ENCODE peak calls at places on chromosomes 16 and 17, in five cellular contexts. I is activated CD8-positive, alpha-beta T cell treated with anti-CD3 and anti-CD28 coated beads for 36 hours; C is vagina; F is cardiac muscle cell; N is heart right ventricle. S is an unnamed sample.

GRCh38 chr17:28380572-28380907 is 9.0 kb downstream of the SARM1 start:
- DNase-seq in N (no peak), I (no peak), F (no peak), C (no peak), S (no peak)

GRCh38 chr17:76714822-76715461 is 4.2 kb upstream of the MXRA7 start:
- DNase-seq in C (no peak), I (peak; percentile 90), N (peak; percentile 79), F (peak; percentile 70), S (no peak)

GRCh38 chr17:16975744-16976625 is 4.1 kb upstream of the TNFRSF13B start:
- DNase-seq in C (no peak), N (no peak), I (no peak), F (no peak), S (no peak)

GRCh38 chr17:46763416-46763815 is 55.1 kb downstream of the WNT3 start:
- DNase-seq in C (no peak), N (no peak), F (no peak), I (no peak), S (no peak)

GRCh38 chr17:1109606-1110523 is 69.9 kb downstream of the ABR start:
- DNase-seq in I (peak; percentile 67), N (no peak), C (no peak), F (no peak), S (no peak)

GRCh38 chr16:83681421-83681820 is 126.4 kb upstream of the HSBP1 start:
- DNase-seq in I (no peak), N (no peak), F (no peak), C (no peak), S (no peak)

GRCh38 chr17:12522743-12523181 is 142.9 kb upstream of the MYOCD start:
- DNase-seq in N (peak; percentile 11), C (no peak), I (no peak), F (peak; percentile 18), S (peak; percentile 11)

GRCh38 chr17:29595107-29595942 is 2.4 kb downstream of the ANKRD13B start:
- DNase-seq in N (no peak), I (no peak), F (no peak), C (no peak), S (no peak)

GRCh38 chr17:17191961-17192381 is 14.2 kb downstream of the PLD6 start:
- DNase-seq in C (no peak), N (no peak), I (no peak), F (no peak), S (no peak)

GRCh38 chr17:32286518-32286900 is 20.9 kb downstream of the RHBDL3 start:
- DNase-seq in C (no peak), F (no peak), I (peak; percentile 12), N (no peak), S (no peak)

GRCh38 chr17:37148171-37148570 is 199.4 kb downstream of the AATF start:
- DNase-seq in N (peak; percentile 11), I (no peak), C (no peak), F (peak; percentile 51), S (peak; percentile 4)

GRCh38 chr16:30623558-30624283 is 13.5 kb upstream of the ZNF689 start:
- DNase-seq in F (no peak), C (no peak), I (no peak), N (no peak), S (peak; percentile 43)

GRCh38 chr17:58328195-58329034 is at the start of gene TSPOAP1:
- DNase-seq in C (no peak), F (no peak), I (peak; percentile 94), N (no peak), S (no peak)

GRCh38 chr17:70604854-70605253 is 435.5 kb downstream of the KCNJ2 start:
- DNase-seq in I (no peak), C (no peak), N (no peak), F (no peak), S (no peak)

DNA sequence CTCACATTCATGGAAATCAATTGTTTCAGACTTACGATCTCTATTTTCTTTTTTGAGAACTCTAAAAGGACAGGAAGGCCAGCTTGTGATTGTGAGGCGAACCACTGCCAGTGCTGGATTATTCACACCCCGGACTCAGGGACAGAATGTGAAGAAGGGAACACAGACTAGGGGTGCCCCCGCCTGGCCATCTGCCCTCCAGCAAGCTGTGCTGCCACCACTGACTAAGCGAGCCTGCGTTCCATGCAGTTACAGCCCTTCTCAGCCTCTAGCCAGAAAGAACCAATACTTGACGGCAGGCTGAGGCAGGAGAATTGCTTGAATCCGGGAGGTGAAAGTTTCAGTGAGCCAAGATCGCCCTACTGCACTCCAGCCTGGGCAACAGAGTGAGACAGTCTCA is 2.8 kb downstream of the HAGH start:
- DNase-seq in F (peak; percentile 70), C (no peak), N (no peak), I (peak; percentile 49), S (peak; percentile 35)
- TF ChIP-seq CTCF in F (peak; percentile 35), C (no peak), N (peak; percentile 8), I (no peak), S (no peak)

GRCh38 chr17:53313746-53314145 is 509.0 kb upstream of the KIF2B start:
- DNase-seq in C (no peak), N (no peak), F (peak; percentile 1), I (no peak), S (no peak)
- TF ChIP-seq CTCF in C (no peak), N (no peak), F (no peak), I (no peak), S (no peak)

GRCh38 chr17:41762391-41762790 is 24.1 kb downstream of the JUP start:
- DNase-seq in I (no peak), N (no peak), C (no peak), F (no peak), S (no peak)
- TF ChIP-seq CTCF in I (no peak), N (no peak), C (no peak), F (no peak), S (no peak)

GRCh38 chr16:20957153-20957552 is 56.6 kb downstream of the LYRM1 start:
- DNase-seq in I (no peak), F (no peak), C (no peak), N (no peak), S (no peak)
- TF ChIP-seq CTCF in I (no peak), F (no peak), C (no peak), N (no peak), S (no peak)

DNA sequence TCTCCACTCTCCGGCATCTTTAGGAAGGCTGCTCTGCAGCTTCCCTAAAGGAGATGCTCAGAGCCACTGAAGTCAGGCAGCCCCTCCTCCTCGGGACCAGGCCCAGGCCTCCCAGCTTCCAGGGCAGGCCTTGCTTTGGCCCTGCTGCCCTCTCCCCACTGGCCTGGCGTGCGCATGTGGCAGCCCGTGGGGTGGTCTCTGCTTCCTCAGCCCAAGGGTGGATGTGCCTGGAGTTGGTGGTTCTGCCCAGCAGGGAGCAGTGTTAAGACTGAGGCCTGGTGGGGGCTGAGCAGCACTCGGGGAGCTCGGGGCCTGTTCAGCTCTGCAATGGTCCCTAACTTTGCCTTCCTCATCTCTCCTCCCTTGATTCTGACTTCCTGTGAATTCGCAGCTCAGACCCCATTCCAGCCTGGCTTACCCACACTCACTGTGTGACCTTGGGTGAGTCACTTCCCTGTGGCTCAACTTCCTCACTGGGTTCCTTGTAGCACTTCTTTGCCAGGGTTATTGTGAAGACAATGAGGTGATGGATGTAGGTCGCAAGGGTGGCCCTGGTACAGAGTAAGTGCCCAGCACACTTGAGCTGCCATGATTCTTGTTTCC is 63.2 kb downstream of the NKD1 start:
- DNase-seq in F (peak; percentile 42), I (no peak), C (no peak), N (no peak), S (peak; percentile 39)
- TF ChIP-seq CTCF in F (peak; percentile 20), I (no peak), C (no peak), N (no peak), S (no peak)

DNA sequence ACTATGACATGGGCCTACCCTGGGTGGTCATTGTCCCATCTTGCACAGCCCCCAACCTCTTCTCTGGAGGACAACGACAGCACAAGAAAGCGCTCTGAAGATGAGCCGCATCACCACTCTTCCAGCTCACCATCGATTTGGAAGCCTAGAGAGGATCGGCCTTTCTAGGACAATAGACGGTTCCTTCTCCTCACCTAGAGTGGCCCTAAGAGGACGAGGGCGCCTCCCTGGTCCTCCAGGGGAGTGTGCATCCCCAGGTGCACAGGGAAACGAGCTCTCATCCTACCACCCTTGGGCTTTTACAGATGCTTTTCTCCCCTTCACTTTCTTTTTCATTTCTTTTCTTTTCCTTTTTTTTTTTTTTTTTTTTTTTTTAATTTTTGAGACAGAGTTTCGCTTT is 20.3 kb upstream of the SLC52A1 start:
- DNase-seq in F (no peak), I (no peak), C (no peak), N (no peak), S (no peak)
- TF ChIP-seq CTCF in F (no peak), I (no peak), C (no peak), N (no peak), S (no peak)

S was measured in fibroblast of mammary gland.